ENCODE peak calls at places on chromosome X, in four cellular contexts. One of them, this sample, is unnamed.
A peak's percentile ranks its signal among the peaks of the same experiment; 100 is the strongest.

GRCh38 chrX:79161655-79162054 is 17.2 kb downstream of the GPR174 start:
- DNase-seq in HL-60: no peak
- DNase-seq in CD8-positive, alpha-beta memory T cell: peak; percentile 78
- DNase-seq in HFFc6: no peak
- DNase-seq in this sample: no peak

GRCh38 chrX:49793686-49794085 is 35.4 kb upstream of the PAGE4 start:
- DNase-seq in HL-60: no peak
- DNase-seq in CD8-positive, alpha-beta memory T cell: no peak
- DNase-seq in HFFc6: no peak
- DNase-seq in this sample: no peak

GRCh38 chrX:18983711-18984380 is at the start of gene PHKA2:
- DNase-seq in HL-60: no peak
- DNase-seq in CD8-positive, alpha-beta memory T cell: peak; percentile 49
- DNase-seq in HFFc6: peak; percentile 18
- DNase-seq in this sample: peak; percentile 73

GRCh38 chrX:136209016-136209738 is 42.0 kb downstream of the MAP7D3 start:
- DNase-seq in HL-60: no peak
- DNase-seq in CD8-positive, alpha-beta memory T cell: peak; percentile 48
- DNase-seq in HFFc6: no peak
- DNase-seq in this sample: peak; percentile 53

GRCh38 chrX:123199338-123199737 is 15.3 kb downstream of the GRIA3 start:
- DNase-seq in HL-60: no peak
- DNase-seq in CD8-positive, alpha-beta memory T cell: no peak
- DNase-seq in HFFc6: no peak
- DNase-seq in this sample: no peak

GRCh38 chrX:29662101-29662500 is 553.3 kb upstream of the MAGEB2 start:
- DNase-seq in HL-60: peak; percentile 27
- DNase-seq in CD8-positive, alpha-beta memory T cell: no peak
- DNase-seq in HFFc6: peak; percentile 51
- DNase-seq in this sample: no peak

GRCh38 chrX:43973249-43973672 is at the start of gene NDP:
- DNase-seq in HL-60: no peak
- DNase-seq in CD8-positive, alpha-beta memory T cell: no peak
- DNase-seq in HFFc6: no peak
- DNase-seq in this sample: peak; percentile 13

GRCh38 chrX:22999696-23000223 is at the start of gene DDX53:
- DNase-seq in HL-60: no peak
- DNase-seq in CD8-positive, alpha-beta memory T cell: no peak
- DNase-seq in HFFc6: no peak
- DNase-seq in this sample: no peak

GRCh38 chrX:140439455-140439854 is 65.4 kb downstream of the SOX3 start:
- DNase-seq in HL-60: no peak
- DNase-seq in CD8-positive, alpha-beta memory T cell: no peak
- DNase-seq in HFFc6: no peak
- DNase-seq in this sample: peak; percentile 26

This sample was measured in AG20443.